ENCODE peak calls at places on chromosomes 7 and 10, in five cellular contexts. P is uterus, R is tibial nerve, J is A549, Q is suprapubic skin. M is an unnamed sample.

GRCh38 chr7:2613113-2613925 is 18.5 kb upstream of the TTYH3 start:
- DNase-seq in P (no peak), R (no peak), J (no peak), Q (no peak), M (no peak)

GRCh38 chr10:80485410-80486135 is 31.5 kb downstream of the TSPAN14 start:
- DNase-seq in P (no peak), R (no peak), J (no peak), Q (no peak), M (no peak)

GRCh38 chr10:71274901-71275796 is 43.9 kb upstream of the SLC29A3 start:
- DNase-seq in P (no peak), R (no peak), J (peak), Q (no peak), M (no peak)

GRCh38 chr10:132229834-132230556 is 43.2 kb downstream of the DPYSL4 start:
- DNase-seq in P (no peak), R (no peak), J (no peak), Q (no peak), M (no peak)

GRCh38 chr10:78288716-78289115 is 255.1 kb downstream of the RPS24 start:
- DNase-seq in P (no peak), R (no peak), J (no peak), Q (peak), M (no peak)

GRCh38 chr7:4713183-4713784 is 31.2 kb downstream of the FOXK1 start:
- DNase-seq in P (no peak), R (peak), J (no peak), Q (peak), M (no peak)

GRCh38 chr7:155872678-155873369 is 60.6 kb upstream of the SHH start:
- DNase-seq in P (no peak), R (no peak), J (no peak), Q (no peak), M (no peak)

GRCh38 chr7:23712368-23713284 is 2.6 kb downstream of the STK31 start:
- DNase-seq in P (no peak), R (no peak), J (peak), Q (no peak), M (no peak)

GRCh38 chr7:43296306-43296705 is 183.9 kb downstream of the HECW1 start:
- DNase-seq in P (peak), R (no peak), J (peak), Q (no peak), M (no peak)

GRCh38 chr7:137874390-137874789 is 27.6 kb upstream of the DGKI start:
- DNase-seq in P (no peak), R (no peak), J (no peak), Q (no peak), M (no peak)

GRCh38 chr7:137873524-137873923 is 26.8 kb upstream of the DGKI start:
- DNase-seq in P (no peak), R (no peak), J (no peak), Q (no peak), M (no peak)

GRCh38 chr7:137875746-137876145 is 29.0 kb upstream of the DGKI start:
- DNase-seq in P (no peak), R (no peak), J (no peak), Q (no peak), M (no peak)

GRCh38 chr7:137871173-137871915 is 24.6 kb upstream of the DGKI start:
- DNase-seq in P (peak), R (no peak), J (no peak), Q (no peak), M (no peak)

GRCh38 chr7:137873979-137874378 is 27.2 kb upstream of the DGKI start:
- DNase-seq in P (no peak), R (no peak), J (no peak), Q (no peak), M (no peak)
- H3K27ac ChIP-seq in P (peak), R (peak), J (no peak), Q (peak), M (peak)

DNA sequence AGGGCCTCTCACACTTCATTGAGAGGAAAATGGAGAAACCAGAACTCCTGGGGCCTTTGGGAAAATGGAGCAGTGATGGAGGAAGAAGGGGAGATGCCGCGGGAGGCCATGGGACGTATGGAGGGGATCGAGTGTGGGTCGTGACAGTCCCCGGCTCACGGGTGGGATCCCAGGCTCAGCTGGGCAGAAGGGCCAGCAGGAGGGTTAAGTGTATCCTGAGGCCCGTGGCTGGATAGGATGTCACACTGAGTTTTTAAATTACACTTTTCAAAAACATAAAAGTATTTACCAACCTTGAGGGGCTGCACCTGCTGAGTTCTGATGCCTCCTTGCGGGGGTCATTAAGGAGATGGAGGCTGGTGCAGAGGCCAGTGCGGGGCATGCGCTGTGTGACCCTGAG is 28.0 kb upstream of the PSMG3 start:
- DNase-seq in P (no peak), R (no peak), J (no peak), Q (no peak), M (no peak)
- TF ChIP-seq POLR2A in P (no peak), R (no peak), J (no peak), Q (no peak), M (no peak)

DNA sequence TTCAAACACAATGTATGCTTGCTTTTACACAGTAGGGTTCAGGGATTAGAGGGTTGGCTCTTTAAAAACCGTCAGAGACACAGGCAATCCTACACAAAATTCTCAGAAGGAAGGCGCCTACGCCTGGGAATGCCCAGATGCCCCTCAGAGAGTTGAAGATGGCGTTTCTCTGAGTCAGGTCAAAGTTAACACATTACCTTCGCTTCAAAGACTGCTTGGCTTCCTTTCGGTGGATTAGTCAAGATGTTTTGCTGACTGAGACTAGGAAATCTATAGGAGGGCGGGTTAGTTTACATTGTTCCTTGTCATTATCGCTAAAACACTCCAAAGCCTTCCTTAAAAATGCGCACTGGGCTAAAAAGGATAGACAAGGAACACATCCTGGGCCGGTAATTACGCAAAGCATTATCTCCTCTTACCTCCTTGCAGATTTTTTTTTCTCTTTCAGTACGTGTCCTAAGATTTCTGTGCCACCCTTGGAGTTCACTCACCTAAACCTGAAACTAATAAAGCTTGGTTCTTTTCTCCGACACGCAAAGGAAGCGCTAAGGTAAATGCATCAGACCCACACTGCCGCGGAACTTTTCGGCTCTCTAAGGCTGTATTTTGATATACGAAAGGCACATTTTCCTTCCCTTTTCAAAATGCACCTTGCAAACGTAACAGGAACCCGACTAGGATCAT is 887 bp upstream of the CFTR start:
- DNase-seq in P (no peak), R (no peak), J (no peak), Q (no peak), M (no peak)
- H3K27ac ChIP-seq in P (no peak), R (no peak), J (peak), Q (no peak), M (no peak)

GRCh38 chr10:101585841-101586240 is 2.2 kb downstream of the POLL start:
- DNase-seq in P (no peak), R (no peak), J (no peak), Q (no peak), M (no peak)

GRCh38 chr10:101588879-101589278 is 758 bp downstream of the DPCD start:
- DNase-seq in P (no peak), R (no peak), J (no peak), Q (no peak), M (no peak)

DNA sequence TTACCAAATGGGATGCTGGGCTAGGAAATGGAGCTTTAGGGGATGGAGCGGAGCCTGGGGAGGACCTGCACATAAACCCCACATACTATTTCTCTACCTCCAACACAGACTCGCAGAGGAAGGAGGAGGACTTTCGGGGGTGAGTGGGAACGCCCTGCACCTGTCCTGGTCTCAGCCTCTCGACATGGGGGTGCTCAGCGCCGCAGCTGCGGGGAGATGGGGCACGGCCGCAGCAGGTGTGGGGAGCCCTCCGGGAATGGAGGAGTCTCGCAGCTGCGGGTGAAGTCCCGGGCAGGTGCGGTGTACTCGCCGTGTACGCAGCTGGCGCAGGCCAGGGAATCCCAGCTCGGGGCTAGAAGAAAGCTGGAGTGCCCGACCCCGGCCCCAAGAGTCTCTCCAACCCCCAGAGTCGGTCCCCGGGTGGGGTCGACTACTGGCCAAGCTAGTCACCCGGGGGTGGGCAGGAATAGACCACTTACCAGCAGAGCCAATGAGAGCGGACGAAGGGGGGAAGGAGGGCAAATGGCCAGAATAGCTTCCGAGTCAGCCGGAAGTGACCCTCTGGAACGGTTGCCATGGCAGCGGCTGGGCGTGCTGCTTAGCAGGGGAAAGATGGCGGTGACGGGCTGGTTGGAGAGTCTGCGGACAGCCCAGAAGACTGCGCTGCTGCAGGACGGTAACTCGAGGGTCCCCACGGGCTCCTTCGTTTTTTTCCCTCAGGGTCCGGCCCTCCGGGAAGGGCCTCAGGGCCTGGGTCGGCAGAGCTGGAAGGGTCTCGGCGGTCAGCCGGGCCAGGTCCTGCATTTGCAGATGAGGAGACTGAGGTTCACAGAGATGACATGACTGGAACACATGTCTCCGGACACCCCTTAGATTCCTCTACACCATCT is at the start of the genes DPCD and POLL:
- DNase-seq in P (peak), R (peak), J (peak), Q (peak), M (peak)
- TF ChIP-seq POLR2A in P (no peak), R (no peak), J (peak), Q (no peak), M (no peak)

GRCh38 chr7:148395990-148396716 is 194.4 kb upstream of the C7orf33 start:
- DNase-seq in P (no peak), R (no peak), J (peak), Q (no peak), M (no peak)
- H3K27ac ChIP-seq in P (no peak), R (no peak), J (no peak), Q (no peak), M (no peak)

DNA sequence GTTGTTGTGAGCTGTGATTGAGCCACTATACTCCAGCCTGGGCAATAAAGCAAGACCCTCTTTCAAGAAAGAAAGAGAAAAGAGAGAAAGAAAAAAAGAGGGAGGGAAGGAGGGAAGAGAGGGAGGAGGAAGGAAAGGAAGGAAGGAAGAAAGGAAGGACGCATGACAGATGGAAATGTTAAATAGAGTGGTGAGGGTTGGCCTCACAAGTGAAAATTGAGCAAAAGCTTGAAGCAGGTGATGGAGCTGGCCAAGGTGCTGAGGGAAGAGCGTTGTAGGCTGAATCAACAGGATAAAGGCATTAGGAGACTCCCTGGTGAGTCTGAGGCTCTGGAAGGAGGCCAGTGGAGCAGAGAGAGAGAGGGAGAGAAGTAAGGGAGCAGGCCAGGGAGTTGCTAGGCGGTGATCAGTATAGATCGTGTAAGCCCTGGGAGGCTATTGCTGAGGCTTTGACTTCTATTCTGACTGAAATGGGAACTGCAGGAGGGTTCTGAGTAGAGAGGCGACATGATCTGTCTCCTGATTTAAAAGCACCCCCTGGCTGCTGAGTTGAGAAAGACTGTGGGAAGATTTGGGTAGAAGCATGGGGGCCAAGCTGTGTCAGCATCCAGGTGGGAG is 26.5 kb upstream of the TMEM248 start:
- DNase-seq in P (no peak), R (no peak), J (no peak), Q (no peak), M (no peak)
- TF ChIP-seq POLR2A in P (no peak), R (no peak), J (no peak), Q (no peak), M (no peak)

GRCh38 chr10:691216-691615 is 1.7 kb upstream of the DIP2C start:
- DNase-seq in P (no peak), R (no peak), J (no peak), Q (no peak), M (no peak)
- H3K27ac ChIP-seq in P (peak), R (peak), J (no peak), Q (no peak), M (no peak)